ENCODE peak calls at places on chromosomes 5 and 9, in ten cellular contexts. A is fibroblast of mammary gland; K is hepatocyte; C is ascending aorta; J is lower leg skin; P is tibial artery; D is prostate gland; E is CD8-positive, alpha-beta memory T cell; Z is Peyer's patch; I is mesenchymal stem cell. N is an unnamed sample.

GRCh38 chr5:1444361-1445189 is 665 bp downstream of the SLC6A3 start:
- DNase-seq in A (no peak), K (no peak), C (no peak), J (peak), P (no peak), D (no peak), E (no peak), Z (peak), I (no peak), N (no peak)

GRCh38 chr9:97628668-97629067 is 4.5 kb downstream of the TSTD2 start:
- DNase-seq in A (no peak), K (no peak), C (no peak), J (no peak), P (no peak), D (no peak), E (no peak), Z (no peak), I (no peak), N (no peak)

GRCh38 chr5:135206862-135207261 is 172.8 kb upstream of the PITX1 start:
- DNase-seq in A (no peak), K (no peak), C (no peak), J (peak), P (no peak), D (no peak), E (no peak), Z (peak), I (no peak), N (no peak)

GRCh38 chr5:170057311-170057710 is 48.4 kb upstream of the FOXI1 start:
- DNase-seq in A (no peak), K (no peak), C (no peak), J (peak), P (no peak), D (no peak), E (no peak), Z (no peak), I (no peak), N (no peak)

GRCh38 chr5:38905516-38905915 is 59.7 kb downstream of the OSMR start:
- DNase-seq in A (peak), K (no peak), C (no peak), J (no peak), P (no peak), D (no peak), E (no peak), Z (no peak), I (no peak), N (no peak)

GRCh38 chr5:150612905-150613670 is 27.4 kb upstream of the SYNPO start:
- DNase-seq in A (no peak), K (no peak), C (no peak), J (no peak), P (peak), D (peak), E (no peak), Z (no peak), I (no peak), N (no peak)

GRCh38 chr9:89422151-89422918 is 75.6 kb downstream of the SEMA4D start:
- DNase-seq in A (peak), K (no peak), C (no peak), J (no peak), P (no peak), D (no peak), E (no peak), Z (no peak), I (peak), N (no peak)

GRCh38 chr9:98775831-98776441 is 20.4 kb downstream of the ANKS6 start:
- DNase-seq in A (peak), K (peak), C (peak), J (no peak), P (no peak), D (no peak), E (peak), Z (peak), I (peak), N (no peak)

GRCh38 chr5:61328791-61329617 is 3.1 kb upstream of the ZSWIM6 start:
- DNase-seq in A (no peak), K (no peak), C (no peak), J (no peak), P (no peak), D (no peak), E (no peak), Z (no peak), I (peak), N (no peak)

GRCh38 chr5:91283899-91284298 is 99.2 kb downstream of the ARRDC3 start:
- DNase-seq in A (peak), K (no peak), C (no peak), J (no peak), P (no peak), D (peak), E (no peak), Z (no peak), I (peak), N (no peak)

GRCh38 chr5:81773148-81773547 is 22.3 kb upstream of the SSBP2 start:
- DNase-seq in A (no peak), K (no peak), C (no peak), J (no peak), P (no peak), D (no peak), E (no peak), Z (no peak), I (no peak), N (no peak)
- H3K4me3 ChIP-seq in A (no peak), K (no peak), C (no peak), J (no peak), P (no peak), D (no peak), E (no peak), Z (no peak), I (no peak), N (no peak)

DNA sequence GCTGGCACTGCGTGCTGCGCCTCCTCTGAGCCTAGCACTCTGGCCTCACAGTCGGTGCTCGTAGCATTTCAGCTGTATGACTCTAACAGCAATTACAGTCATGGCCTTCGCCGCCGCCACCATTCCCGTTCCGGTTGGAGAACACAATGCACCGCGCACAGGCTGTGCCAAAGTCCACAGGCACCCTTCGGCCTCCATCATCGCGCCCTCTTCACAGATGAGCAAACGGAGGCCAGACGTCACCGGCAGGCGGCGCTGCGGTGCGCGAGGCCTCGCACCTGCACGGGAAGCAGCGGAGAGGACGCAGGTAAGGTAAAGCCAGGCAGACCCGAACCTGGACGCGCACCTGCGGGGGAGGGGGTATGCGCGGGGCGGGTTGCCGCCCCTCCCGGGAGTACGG is 128.9 kb downstream of the BARX1 start:
- DNase-seq in A (no peak), K (peak), C (no peak), J (peak), P (no peak), D (no peak), E (no peak), Z (peak), I (no peak), N (no peak)
- H3K4me3 ChIP-seq in A (no peak), K (no peak), C (no peak), J (no peak), P (no peak), D (no peak), E (no peak), Z (no peak), I (no peak), N (no peak)

GRCh38 chr5:159105318-159106053 is 5.8 kb upstream of the EBF1 start:
- DNase-seq in A (no peak), K (no peak), C (no peak), J (peak), P (no peak), D (no peak), E (no peak), Z (no peak), I (no peak), N (no peak)
- H3K4me3 ChIP-seq in A (no peak), K (no peak), C (no peak), J (no peak), P (peak), D (no peak), E (no peak), Z (no peak), I (no peak), N (no peak)

DNA sequence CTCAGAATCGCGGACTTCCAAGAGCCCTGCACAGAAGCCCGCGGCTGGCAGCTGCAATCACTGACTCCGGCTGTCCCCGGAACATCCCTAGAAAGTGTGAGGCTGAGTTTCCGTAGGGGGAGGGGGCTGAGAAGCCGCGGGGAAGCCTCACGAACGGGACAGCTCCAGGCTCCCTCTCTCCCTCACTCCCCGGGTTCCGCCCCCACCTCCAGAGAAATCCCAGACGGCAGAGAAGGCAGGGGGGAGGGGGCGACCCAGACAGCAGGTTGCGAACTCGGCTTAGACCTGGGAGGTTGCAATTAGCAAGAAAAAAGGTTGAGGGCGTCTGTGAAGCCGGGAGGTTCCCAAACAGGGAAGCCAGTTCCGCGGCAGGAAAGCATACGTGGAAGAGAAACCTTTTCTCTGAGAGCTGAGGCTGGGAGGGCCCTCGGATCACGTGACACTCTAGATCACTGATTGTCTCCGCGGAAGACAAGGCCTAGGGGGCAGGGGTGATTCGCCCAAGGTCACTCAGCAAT is 73.8 kb upstream of the CPLX2 start:
- DNase-seq in A (no peak), K (peak), C (no peak), J (no peak), P (no peak), D (no peak), E (no peak), Z (no peak), I (no peak), N (no peak)
- H3K4me3 ChIP-seq in A (no peak), K (no peak), C (no peak), J (no peak), P (no peak), D (no peak), E (no peak), Z (no peak), I (peak), N (no peak)

DNA sequence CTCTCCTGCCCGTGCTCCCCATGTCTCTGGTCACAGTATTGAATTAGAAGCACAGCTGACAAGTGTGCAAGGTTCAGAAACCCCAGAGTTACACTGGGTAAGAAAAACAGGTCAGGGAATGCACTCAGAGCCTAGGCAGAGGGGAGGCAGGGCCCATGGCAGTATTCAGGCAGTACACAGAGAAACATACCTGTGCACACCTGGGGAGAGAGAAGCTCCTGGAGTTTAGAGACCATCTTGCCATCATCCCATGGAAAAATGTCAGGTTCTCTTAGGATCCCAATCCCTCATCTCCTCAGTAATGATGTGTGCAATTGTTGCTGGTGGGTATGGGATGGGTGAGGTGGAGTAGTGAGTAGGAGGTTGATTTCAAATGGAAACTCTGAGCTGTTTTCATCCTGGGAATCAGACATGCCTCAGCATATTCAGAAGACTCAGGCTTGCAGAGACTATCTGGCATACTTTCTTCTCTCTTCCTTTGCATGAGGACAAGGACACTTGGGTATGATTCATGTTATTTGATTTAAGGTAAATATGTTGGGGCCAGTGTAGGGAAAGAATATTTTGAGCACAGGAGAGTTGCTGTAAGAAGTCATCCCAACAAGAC is 228.5 kb downstream of the ESM1 start:
- DNase-seq in A (peak), K (no peak), C (no peak), J (peak), P (no peak), D (no peak), E (no peak), Z (no peak), I (peak), N (no peak)
- H3K4me3 ChIP-seq in A (no peak), K (no peak), C (no peak), J (no peak), P (no peak), D (no peak), E (no peak), Z (no peak), I (no peak), N (no peak)

DNA sequence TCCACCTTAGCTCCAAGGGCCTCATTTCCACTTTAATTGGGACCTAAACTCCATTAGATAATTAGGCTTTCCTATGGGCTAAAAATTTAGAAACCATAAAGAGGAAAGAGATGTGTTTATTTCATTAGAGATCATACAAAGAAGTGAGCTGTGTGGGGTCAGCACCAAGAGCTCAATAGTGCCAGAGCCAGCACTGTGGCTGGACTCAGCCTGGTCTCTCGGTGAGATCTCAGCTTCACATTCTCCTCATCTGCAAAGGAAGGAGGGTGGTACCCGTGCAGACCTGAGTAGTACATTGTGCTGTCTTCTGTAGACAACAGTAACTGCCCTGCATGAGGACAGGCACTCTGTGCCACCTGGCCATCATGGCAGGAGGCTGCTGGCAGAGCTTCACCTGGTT is 136.1 kb upstream of the EPB41L4A start:
- DNase-seq in A (no peak), K (no peak), C (no peak), J (no peak), P (no peak), D (no peak), E (no peak), Z (no peak), I (no peak), N (no peak)
- H3K4me3 ChIP-seq in A (no peak), K (no peak), C (no peak), J (no peak), P (no peak), D (no peak), E (no peak), Z (no peak), I (no peak), N (no peak)

DNA sequence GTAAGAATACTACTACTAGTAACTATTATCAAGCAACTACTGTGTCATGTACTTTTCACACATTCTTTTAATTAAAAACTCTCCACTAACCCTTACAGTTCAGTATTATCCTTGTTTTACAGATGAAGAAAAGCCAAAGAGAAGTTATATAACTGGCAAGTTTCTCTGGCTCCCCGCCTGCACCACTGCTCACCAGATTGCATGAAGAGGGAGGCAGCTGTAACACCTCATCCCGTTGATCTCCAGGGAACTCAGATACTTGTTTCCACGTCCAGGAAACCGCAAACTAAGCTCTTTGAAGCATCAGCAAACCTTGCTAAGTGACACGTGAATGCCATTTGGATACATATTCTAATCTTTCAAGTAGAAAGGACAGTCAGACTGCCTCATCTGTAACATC is 70.3 kb downstream of the RIGI start:
- DNase-seq in A (peak), K (no peak), C (no peak), J (no peak), P (no peak), D (no peak), E (no peak), Z (no peak), I (no peak), N (peak)
- H3K4me3 ChIP-seq in A (no peak), K (no peak), C (no peak), J (no peak), P (no peak), D (no peak), E (no peak), Z (no peak), I (no peak), N (no peak)

GRCh38 chr9:27109621-27110020 is 596 bp downstream of the TEK start:
- DNase-seq in A (no peak), K (no peak), C (no peak), J (no peak), P (no peak), D (no peak), E (no peak), Z (no peak), I (no peak), N (no peak)
- H3K4me3 ChIP-seq in A (peak), K (no peak), C (no peak), J (no peak), P (peak), D (no peak), E (no peak), Z (peak), I (peak), N (peak)

N was measured in heart right ventricle.